ENCODE peak calls at places on chromosomes 16 and 17, in four cellular contexts. Z, R, D and P are unnamed samples.

GRCh38 chr17:67855504-67856324 is 30.4 kb downstream of the BPTF start:
- DNase-seq in Z (no peak), R (no peak), D (no peak), P (no peak)

GRCh38 chr16:35651841-35652240 is 2192.4 kb downstream of the TP53TG3F start:
- DNase-seq in Z (no peak), R (no peak), D (no peak), P (no peak)

GRCh38 chr17:76142044-76143041 is 1.3 kb upstream of the FOXJ1 start:
- DNase-seq in Z (no peak), R (no peak), D (no peak), P (no peak)

GRCh38 chr17:45722161-45722560 is 62.0 kb upstream of the CRHR1 start:
- DNase-seq in Z (peak), R (no peak), D (no peak), P (peak)

GRCh38 chr17:42845918-42846593 is 1.7 kb downstream of the AOC2 start:
- DNase-seq in Z (no peak), R (no peak), D (no peak), P (no peak)

GRCh38 chr16:12315330-12316138 is 339.0 kb downstream of the SNX29 start:
- DNase-seq in Z (no peak), R (no peak), D (no peak), P (no peak)

GRCh38 chr16:30947533-30948086 is 1.3 kb upstream of the ORAI3 start:
- DNase-seq in Z (no peak), R (no peak), D (no peak), P (no peak)

GRCh38 chr17:55005520-55005919 is 37.0 kb downstream of the STXBP4 start:
- DNase-seq in Z (peak), R (peak), D (no peak), P (no peak)

GRCh38 chr17:76149214-76149613 is 8.2 kb upstream of the FOXJ1 start:
- DNase-seq in Z (no peak), R (no peak), D (no peak), P (no peak)

GRCh38 chr17:83100853-83101391 is 21.5 kb downstream of the METRNL start:
- DNase-seq in Z (no peak), R (no peak), D (no peak), P (no peak)

GRCh38 chr16:67364610-67365256 is 28.6 kb downstream of the TPPP3 start:
- DNase-seq in Z (no peak), R (no peak), D (no peak), P (no peak)

GRCh38 chr16:85564277-85565051 is 48.7 kb upstream of the GSE1 start:
- DNase-seq in Z (no peak), R (no peak), D (peak), P (no peak)

GRCh38 chr17:17672453-17673368 is 8.5 kb upstream of the RAI1 start:
- DNase-seq in Z (no peak), R (no peak), D (no peak), P (peak)

GRCh38 chr16:69772560-69773254 is 10.6 kb downstream of the WWP2 start:
- DNase-seq in Z (peak), R (peak), D (no peak), P (no peak)

GRCh38 chr16:23577493-23577892 is 18.6 kb downstream of the NDUFAB1 start:
- DNase-seq in Z (no peak), R (no peak), D (no peak), P (no peak)

GRCh38 chr17:45052052-45052772 is 780 bp upstream of the DCAKD start:
- DNase-seq in Z (peak), R (no peak), D (peak), P (no peak)

GRCh38 chr16:65212240-65212639 is 90.4 kb upstream of the CDH11 start:
- DNase-seq in Z (no peak), R (no peak), D (no peak), P (no peak)

GRCh38 chr16:10576390-10577304 is 3.8 kb downstream of the EMP2 start:
- DNase-seq in Z (no peak), R (peak), D (no peak), P (no peak)

GRCh38 chr17:6408271-6408670 is 26.6 kb downstream of the AIPL1 start:
- DNase-seq in Z (no peak), R (no peak), D (no peak), P (no peak)

GRCh38 chr17:10337136-10337535 is 35.7 kb downstream of the MYH13 start:
- DNase-seq in Z (no peak), R (no peak), D (no peak), P (peak)